ENCODE peak calls at places on chromosomes 1 and 21, in five cellular contexts. One of them, this sample, is unnamed.

GRCh38 chr21:41873426-41873825 is 5.7 kb downstream of the PRDM15 start:
- DNase-seq in H1: no peak
- DNase-seq in mesenchymal stem cell: no peak
- DNase-seq in neuronal stem cell: no peak
- DNase-seq in trophoblast cell: no peak
- DNase-seq in this sample: no peak

GRCh38 chr1:3922201-3922725 is 22.2 kb upstream of the C1orf174 start:
- DNase-seq in neuronal stem cell: no peak
- DNase-seq in H1: no peak
- DNase-seq in mesenchymal stem cell: no peak
- DNase-seq in trophoblast cell: no peak
- DNase-seq in this sample: no peak

GRCh38 chr21:46098303-46099141 is 610 bp downstream of the COL6A2 start:
- DNase-seq in H1: no peak
- DNase-seq in trophoblast cell: no peak
- DNase-seq in mesenchymal stem cell: no peak
- DNase-seq in neuronal stem cell: no peak
- DNase-seq in this sample: peak; percentile 49

GRCh38 chr1:202311880-202312635 is 29.7 kb downstream of the UBE2T start:
- DNase-seq in mesenchymal stem cell: no peak
- DNase-seq in neuronal stem cell: no peak
- DNase-seq in trophoblast cell: peak; percentile 3
- DNase-seq in H1: no peak
- DNase-seq in this sample: no peak

GRCh38 chr1:212743901-212744475 is 44.3 kb upstream of the BATF3 start:
- DNase-seq in H1: no peak
- DNase-seq in trophoblast cell: no peak
- DNase-seq in neuronal stem cell: no peak
- DNase-seq in mesenchymal stem cell: peak; percentile 4
- DNase-seq in this sample: no peak

GRCh38 chr1:98051065-98051675 is 130.3 kb upstream of the DPYD start:
- DNase-seq in trophoblast cell: peak; percentile 87
- DNase-seq in mesenchymal stem cell: peak; percentile 79
- DNase-seq in neuronal stem cell: peak; percentile 65
- DNase-seq in H1: no peak
- DNase-seq in this sample: peak; percentile 63

GRCh38 chr1:51329443-51330325 is 678 bp downstream of the TTC39A start:
- DNase-seq in trophoblast cell: no peak
- DNase-seq in H1: no peak
- DNase-seq in neuronal stem cell: no peak
- DNase-seq in mesenchymal stem cell: no peak
- DNase-seq in this sample: no peak

GRCh38 chr1:48572632-48573258 is 100.7 kb upstream of the SPATA6 start:
- DNase-seq in mesenchymal stem cell: peak; percentile 12
- DNase-seq in neuronal stem cell: peak; percentile 75
- DNase-seq in H1: peak; percentile 79
- DNase-seq in trophoblast cell: peak; percentile 22
- DNase-seq in this sample: peak; percentile 93

GRCh38 chr1:11176081-11176706 is 13.0 kb upstream of the ANGPTL7 start:
- DNase-seq in neuronal stem cell: no peak
- DNase-seq in H1: no peak
- DNase-seq in mesenchymal stem cell: peak; percentile 7
- DNase-seq in trophoblast cell: peak; percentile 93
- DNase-seq in this sample: no peak

GRCh38 chr1:8667869-8668595 is 149.4 kb downstream of the RERE start:
- DNase-seq in neuronal stem cell: no peak
- DNase-seq in trophoblast cell: peak; percentile 35
- DNase-seq in mesenchymal stem cell: peak; percentile 91
- DNase-seq in H1: no peak
- DNase-seq in this sample: no peak

GRCh38 chr1:202002447-202002846 is 7.9 kb upstream of the ELF3 start:
- DNase-seq in trophoblast cell: no peak
- DNase-seq in H1: no peak
- DNase-seq in mesenchymal stem cell: no peak
- DNase-seq in neuronal stem cell: no peak
- DNase-seq in this sample: no peak

GRCh38 chr1:183548136-183548535 is 42.1 kb downstream of the NCF2 start:
- DNase-seq in neuronal stem cell: no peak
- DNase-seq in trophoblast cell: no peak
- DNase-seq in H1: no peak
- DNase-seq in mesenchymal stem cell: no peak
- DNase-seq in this sample: no peak

GRCh38 chr1:111249960-111250359 is 22.4 kb downstream of the CHI3L2 start:
- DNase-seq in mesenchymal stem cell: no peak
- DNase-seq in H1: no peak
- DNase-seq in trophoblast cell: no peak
- DNase-seq in neuronal stem cell: no peak
- DNase-seq in this sample: no peak

GRCh38 chr1:27666294-27666693 is 5.7 kb downstream of the IFI6 start:
- DNase-seq in H1: no peak
- DNase-seq in neuronal stem cell: no peak
- DNase-seq in mesenchymal stem cell: no peak
- DNase-seq in trophoblast cell: no peak
- DNase-seq in this sample: no peak

GRCh38 chr1:27669876-27670275 is 2.1 kb downstream of the IFI6 start:
- DNase-seq in neuronal stem cell: no peak
- DNase-seq in trophoblast cell: no peak
- DNase-seq in H1: no peak
- DNase-seq in mesenchymal stem cell: no peak
- DNase-seq in this sample: no peak

GRCh38 chr1:27668121-27668807 is 3.7 kb downstream of the IFI6 start:
- DNase-seq in neuronal stem cell: no peak
- DNase-seq in mesenchymal stem cell: no peak
- DNase-seq in H1: no peak
- DNase-seq in trophoblast cell: no peak
- DNase-seq in this sample: no peak

GRCh38 chr1:27666791-27667254 is 5.2 kb downstream of the IFI6 start:
- DNase-seq in H1: no peak
- DNase-seq in trophoblast cell: no peak
- DNase-seq in neuronal stem cell: no peak
- DNase-seq in mesenchymal stem cell: no peak
- DNase-seq in this sample: no peak

DNA sequence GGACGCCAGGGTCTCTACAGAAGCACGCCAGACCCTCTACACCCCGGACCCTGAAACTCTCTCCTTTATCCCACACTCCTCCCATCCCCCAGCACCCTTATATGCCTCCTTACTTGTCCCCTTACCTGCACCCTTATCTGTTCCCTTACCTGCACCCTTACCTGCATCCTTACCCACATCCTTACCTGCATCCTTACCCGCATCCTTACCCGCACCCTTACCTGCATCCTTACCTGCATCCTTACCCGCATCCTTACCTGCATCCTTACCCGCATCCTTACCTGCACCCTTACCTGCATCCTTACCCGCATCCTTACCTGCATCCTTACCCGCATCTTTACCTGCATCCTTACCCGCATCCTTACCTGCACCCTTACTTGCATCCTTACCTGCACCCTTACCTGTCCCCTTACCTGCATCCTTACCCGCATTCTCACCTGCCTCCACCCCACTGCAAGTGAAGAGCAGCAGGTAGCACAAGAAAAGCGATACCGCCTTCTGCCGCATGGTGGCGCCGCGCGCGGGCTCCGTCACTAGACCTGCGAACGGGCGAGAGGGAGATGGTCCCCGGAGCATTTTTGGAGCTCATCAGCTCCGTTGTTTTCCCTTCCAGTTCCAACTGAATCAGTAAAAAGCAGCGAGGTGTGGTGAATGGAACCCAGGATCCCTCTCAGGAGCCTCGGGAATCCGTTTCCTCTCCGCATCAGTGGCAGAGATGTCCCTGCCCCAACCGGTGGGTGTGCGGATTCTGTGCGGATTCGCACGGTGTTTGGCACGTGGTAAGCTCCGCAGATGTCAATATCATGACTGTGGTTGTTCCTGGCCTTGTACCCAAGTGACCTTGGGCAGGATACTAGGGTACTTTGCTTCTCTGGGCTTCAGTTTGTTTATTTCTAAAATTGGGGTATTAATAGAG is 2.9 kb downstream of the IFI6 start:
- DNase-seq in neuronal stem cell: no peak
- DNase-seq in H1: no peak
- DNase-seq in mesenchymal stem cell: peak; percentile 58
- DNase-seq in trophoblast cell: peak; percentile 60
- DNase-seq in this sample: peak; percentile 88
- H4K8ac ChIP-seq in neuronal stem cell: no peak overlapping the region
- H4K8ac ChIP-seq in H1: no peak overlapping the region
- H4K8ac ChIP-seq in mesenchymal stem cell: no peak overlapping the region
- H4K8ac ChIP-seq in trophoblast cell: no peak overlapping the region
- H4K8ac ChIP-seq in this sample: no peak overlapping the region

GRCh38 chr1:240073097-240073496 is 18.6 kb upstream of the FMN2 start:
- DNase-seq in mesenchymal stem cell: no peak
- DNase-seq in H1: no peak
- DNase-seq in neuronal stem cell: no peak
- DNase-seq in trophoblast cell: no peak
- DNase-seq in this sample: peak; percentile 35

GRCh38 chr1:240074422-240074821 is 17.3 kb upstream of the FMN2 start:
- DNase-seq in neuronal stem cell: no peak
- DNase-seq in mesenchymal stem cell: no peak
- DNase-seq in trophoblast cell: no peak
- DNase-seq in H1: no peak
- DNase-seq in this sample: no peak

DNA sequence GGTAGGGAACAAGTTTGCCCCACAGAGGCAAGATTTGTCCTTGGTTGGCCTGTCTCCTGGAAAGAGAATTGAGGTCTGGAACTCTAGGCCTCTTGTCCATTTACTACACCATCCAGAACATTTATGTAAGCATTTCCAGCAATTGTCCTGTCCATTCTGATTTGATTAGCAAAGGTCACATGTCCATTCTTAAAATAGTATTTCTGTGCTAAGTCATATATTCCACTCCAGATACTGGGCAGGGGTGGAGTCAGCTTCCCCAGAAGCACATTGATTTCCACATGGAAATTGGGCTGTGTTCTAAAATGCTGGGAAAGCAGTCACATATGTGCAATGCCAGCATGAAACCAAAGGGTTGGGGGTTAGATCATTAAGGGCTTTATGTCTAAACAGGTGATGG is 21.5 kb upstream of the FMN2 start:
- DNase-seq in mesenchymal stem cell: no peak
- DNase-seq in trophoblast cell: no peak
- DNase-seq in neuronal stem cell: no peak
- DNase-seq in H1: no peak
- DNase-seq in this sample: no peak
- H2BK12ac ChIP-seq in mesenchymal stem cell: no peak overlapping the region
- H2BK12ac ChIP-seq in trophoblast cell: no peak overlapping the region
- H2BK12ac ChIP-seq in neuronal stem cell: no peak overlapping the region
- H2BK12ac ChIP-seq in H1: no peak overlapping the region
- H2BK12ac ChIP-seq in this sample: no peak overlapping the region

DNA sequence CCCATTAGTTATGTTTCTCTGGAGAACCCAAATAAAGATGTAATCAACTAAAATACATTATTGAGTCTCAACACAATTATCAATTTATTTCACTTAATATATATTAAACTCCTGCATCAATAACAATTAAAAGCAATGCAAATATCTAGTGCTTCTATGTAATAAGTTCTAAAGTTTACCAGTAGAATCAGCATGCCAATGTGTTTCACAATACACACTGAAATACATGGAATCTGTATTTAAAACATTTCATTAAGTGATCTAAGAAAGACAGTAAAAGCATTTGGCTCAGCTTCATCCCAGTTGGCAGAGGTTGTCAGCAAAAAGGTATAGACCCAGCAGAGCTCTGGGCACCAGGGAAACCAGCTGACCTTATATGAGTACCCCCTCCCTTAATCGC is 63.2 kb downstream of the NIBAN1 start:
- DNase-seq in neuronal stem cell: no peak
- DNase-seq in H1: no peak
- DNase-seq in mesenchymal stem cell: no peak
- DNase-seq in trophoblast cell: peak; percentile 8
- DNase-seq in this sample: no peak
- H3K27ac ChIP-seq in neuronal stem cell: no peak overlapping the region
- H3K27ac ChIP-seq in H1: no peak overlapping the region
- H3K27ac ChIP-seq in mesenchymal stem cell: no peak overlapping the region
- H3K27ac ChIP-seq in trophoblast cell: no peak overlapping the region
- H3K27ac ChIP-seq in this sample: no peak overlapping the region

GRCh38 chr1:2488688-2489087 is 12.6 kb downstream of the PLCH2 start:
- DNase-seq in mesenchymal stem cell: no peak
- DNase-seq in trophoblast cell: no peak
- DNase-seq in H1: no peak
- DNase-seq in neuronal stem cell: no peak
- DNase-seq in this sample: no peak
- H4K8ac ChIP-seq in mesenchymal stem cell: no peak overlapping the region
- H4K8ac ChIP-seq in trophoblast cell: no peak overlapping the region
- H4K8ac ChIP-seq in H1: no peak overlapping the region
- H4K8ac ChIP-seq in neuronal stem cell: no peak overlapping the region
- H4K8ac ChIP-seq in this sample: no peak overlapping the region

DNA sequence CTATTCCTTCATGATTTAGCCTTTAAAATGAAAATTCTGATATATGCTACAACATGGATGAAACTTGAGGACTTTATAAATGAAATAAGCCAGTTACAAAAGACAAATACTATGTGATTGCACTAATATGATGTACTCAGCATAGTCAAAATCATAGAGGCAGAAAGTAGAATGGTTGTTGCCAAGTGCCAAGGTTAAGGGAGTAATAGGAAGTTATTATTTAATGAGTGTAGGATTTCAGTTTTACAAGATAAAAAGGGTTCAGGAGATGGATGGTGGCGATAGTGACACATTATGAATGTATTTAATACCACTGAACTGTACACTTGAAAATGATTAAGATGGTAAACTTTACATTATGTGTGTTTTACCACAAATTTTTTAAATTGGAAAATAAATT is 73.1 kb upstream of the FMN2 start:
- DNase-seq in mesenchymal stem cell: no peak
- DNase-seq in trophoblast cell: no peak
- DNase-seq in H1: no peak
- DNase-seq in neuronal stem cell: no peak
- DNase-seq in this sample: no peak
- H2BK12ac ChIP-seq in mesenchymal stem cell: no peak overlapping the region
- H2BK12ac ChIP-seq in trophoblast cell: no peak overlapping the region
- H2BK12ac ChIP-seq in H1: no peak overlapping the region
- H2BK12ac ChIP-seq in neuronal stem cell: no peak overlapping the region
- H2BK12ac ChIP-seq in this sample: no peak overlapping the region

GRCh38 chr1:1347026-1347595 is 2.1 kb downstream of the DVL1 start:
- DNase-seq in H1: no peak
- DNase-seq in mesenchymal stem cell: no peak
- DNase-seq in trophoblast cell: no peak
- DNase-seq in neuronal stem cell: no peak
- DNase-seq in this sample: no peak
- H3K27ac ChIP-seq in H1: no peak overlapping the region
- H3K27ac ChIP-seq in mesenchymal stem cell: no peak overlapping the region
- H3K27ac ChIP-seq in trophoblast cell: no peak overlapping the region
- H3K27ac ChIP-seq in neuronal stem cell: no peak overlapping the region
- H3K27ac ChIP-seq in this sample: no peak overlapping the region

DNA sequence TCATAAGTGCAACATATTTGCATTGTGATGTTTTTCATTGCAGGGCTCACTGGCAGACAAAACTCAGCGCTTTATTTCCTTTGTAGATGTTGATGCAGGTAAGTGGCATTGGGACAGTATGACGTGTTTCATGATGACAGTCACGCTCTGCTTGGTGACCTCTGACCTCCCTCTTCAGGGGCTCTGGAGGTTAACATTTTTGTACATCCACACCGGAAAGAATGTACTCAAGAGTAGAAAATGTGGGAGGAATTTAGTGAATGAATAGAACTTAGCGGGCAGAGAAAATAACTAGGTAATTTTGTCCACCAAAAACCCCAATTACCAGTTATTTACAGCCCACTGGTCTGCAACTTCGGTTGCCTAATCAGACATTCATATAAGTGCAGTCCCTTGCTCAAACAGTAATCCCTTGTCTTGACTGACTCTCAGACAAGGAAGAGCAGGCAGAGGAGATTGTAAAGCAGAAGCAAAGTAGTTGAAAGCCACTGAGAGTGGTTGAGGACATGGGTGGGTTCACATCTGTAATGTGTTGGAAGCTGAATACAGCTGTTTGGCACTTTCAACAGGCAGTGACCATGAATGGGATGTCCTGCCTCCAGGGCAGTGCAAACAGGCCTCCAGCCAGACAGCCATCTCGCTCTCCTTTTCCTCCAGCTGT is 189.0 kb downstream of the NRIP1 start:
- DNase-seq in mesenchymal stem cell: no peak
- DNase-seq in trophoblast cell: peak; percentile 86
- DNase-seq in neuronal stem cell: no peak
- DNase-seq in H1: no peak
- DNase-seq in this sample: no peak
- H4K8ac ChIP-seq in mesenchymal stem cell: peak overlapping the region; percentile 36
- H4K8ac ChIP-seq in trophoblast cell: no peak overlapping the region
- H4K8ac ChIP-seq in neuronal stem cell: no peak overlapping the region
- H4K8ac ChIP-seq in H1: no peak overlapping the region
- H4K8ac ChIP-seq in this sample: no peak overlapping the region

This sample was measured in H9.